ENCODE peak calls at places on chromosomes 16 and 17, in ten cellular contexts. One of them, this sample, is unnamed.

GRCh38 chr17:40460585-40460975 is 17.3 kb downstream of the IGFBP4 start:
- DNase-seq in WTC11: no peak
- DNase-seq in AG09319: no peak
- DNase-seq in right lobe of liver: no peak
- DNase-seq in stomach: no peak
- DNase-seq in Caco-2: no peak
- DNase-seq in IMR-90: no peak
- DNase-seq in glutamatergic neuron: no peak
- DNase-seq in thyroid gland: no peak
- DNase-seq in endothelial cell: no peak
- DNase-seq in this sample: no peak

GRCh38 chr17:32929588-32929987 is 1.6 kb downstream of the TMEM98 start:
- DNase-seq in AG09319: no peak
- DNase-seq in glutamatergic neuron: no peak
- DNase-seq in endothelial cell: no peak
- DNase-seq in IMR-90: no peak
- DNase-seq in right lobe of liver: no peak
- DNase-seq in thyroid gland: peak; percentile 20
- DNase-seq in WTC11: no peak
- DNase-seq in Caco-2: no peak
- DNase-seq in stomach: no peak
- DNase-seq in this sample: no peak

GRCh38 chr16:69863882-69864281 is 87.3 kb upstream of the CLEC18A start:
- DNase-seq in IMR-90: no peak
- DNase-seq in endothelial cell: no peak
- DNase-seq in glutamatergic neuron: no peak
- DNase-seq in thyroid gland: no peak
- DNase-seq in AG09319: no peak
- DNase-seq in Caco-2: no peak
- DNase-seq in right lobe of liver: no peak
- DNase-seq in stomach: no peak
- DNase-seq in WTC11: no peak
- DNase-seq in this sample: no peak

GRCh38 chr16:27515874-27516353 is 33.8 kb downstream of the GTF3C1 start:
- DNase-seq in endothelial cell: peak; percentile 55
- DNase-seq in thyroid gland: peak; percentile 37
- DNase-seq in WTC11: peak; percentile 62
- DNase-seq in stomach: peak; percentile 27
- DNase-seq in Caco-2: no peak
- DNase-seq in glutamatergic neuron: peak; percentile 65
- DNase-seq in IMR-90: no peak
- DNase-seq in AG09319: no peak
- DNase-seq in right lobe of liver: no peak
- DNase-seq in this sample: peak; percentile 35

GRCh38 chr17:37527249-37527851 is 37.7 kb downstream of the DUSP14 start:
- DNase-seq in endothelial cell: peak; percentile 24
- DNase-seq in right lobe of liver: no peak
- DNase-seq in thyroid gland: peak; percentile 16
- DNase-seq in glutamatergic neuron: no peak
- DNase-seq in IMR-90: peak; percentile 70
- DNase-seq in WTC11: no peak
- DNase-seq in AG09319: no peak
- DNase-seq in stomach: no peak
- DNase-seq in Caco-2: peak; percentile 52
- DNase-seq in this sample: peak; percentile 74

GRCh38 chr17:40468560-40468959 is 25.3 kb downstream of the IGFBP4 start:
- DNase-seq in Caco-2: no peak
- DNase-seq in glutamatergic neuron: no peak
- DNase-seq in right lobe of liver: no peak
- DNase-seq in endothelial cell: no peak
- DNase-seq in IMR-90: no peak
- DNase-seq in AG09319: no peak
- DNase-seq in thyroid gland: no peak
- DNase-seq in WTC11: no peak
- DNase-seq in stomach: no peak
- DNase-seq in this sample: no peak

GRCh38 chr16:12089492-12090161 is 113.1 kb downstream of the SNX29 start:
- DNase-seq in glutamatergic neuron: peak; percentile 28
- DNase-seq in WTC11: peak; percentile 53
- DNase-seq in endothelial cell: peak; percentile 27
- DNase-seq in IMR-90: peak; percentile 81
- DNase-seq in Caco-2: no peak
- DNase-seq in stomach: peak; percentile 67
- DNase-seq in AG09319: no peak
- DNase-seq in right lobe of liver: no peak
- DNase-seq in thyroid gland: peak; percentile 86
- DNase-seq in this sample: peak; percentile 60

GRCh38 chr16:20971420-20971819 is 70.8 kb downstream of the LYRM1 start:
- DNase-seq in stomach: no peak
- DNase-seq in Caco-2: no peak
- DNase-seq in right lobe of liver: no peak
- DNase-seq in AG09319: no peak
- DNase-seq in endothelial cell: no peak
- DNase-seq in IMR-90: no peak
- DNase-seq in thyroid gland: no peak
- DNase-seq in glutamatergic neuron: no peak
- DNase-seq in WTC11: no peak
- DNase-seq in this sample: no peak

GRCh38 chr17:73028311-73028755 is 64.2 kb downstream of the SLC39A11 start:
- DNase-seq in IMR-90: peak; percentile 72
- DNase-seq in AG09319: peak; percentile 74
- DNase-seq in glutamatergic neuron: no peak
- DNase-seq in thyroid gland: no peak
- DNase-seq in Caco-2: no peak
- DNase-seq in right lobe of liver: no peak
- DNase-seq in WTC11: no peak
- DNase-seq in endothelial cell: no peak
- DNase-seq in stomach: no peak
- DNase-seq in this sample: no peak

GRCh38 chr17:30005709-30006320 is 64.4 kb downstream of the EFCAB5 start:
- DNase-seq in IMR-90: peak; percentile 33
- DNase-seq in AG09319: no peak
- DNase-seq in thyroid gland: no peak
- DNase-seq in endothelial cell: no peak
- DNase-seq in right lobe of liver: no peak
- DNase-seq in Caco-2: peak; percentile 47
- DNase-seq in WTC11: no peak
- DNase-seq in glutamatergic neuron: no peak
- DNase-seq in stomach: no peak
- DNase-seq in this sample: no peak

GRCh38 chr16:2783581-2784375 is 3.6 kb downstream of the PRSS33 start:
- DNase-seq in AG09319: no peak
- DNase-seq in stomach: no peak
- DNase-seq in IMR-90: no peak
- DNase-seq in endothelial cell: no peak
- DNase-seq in right lobe of liver: no peak
- DNase-seq in Caco-2: no peak
- DNase-seq in thyroid gland: no peak
- DNase-seq in WTC11: peak; percentile 10
- DNase-seq in glutamatergic neuron: no peak
- DNase-seq in this sample: no peak

GRCh38 chr17:14334261-14334860 is 33.5 kb downstream of the HS3ST3B1 start:
- DNase-seq in WTC11: no peak
- DNase-seq in Caco-2: no peak
- DNase-seq in AG09319: no peak
- DNase-seq in IMR-90: no peak
- DNase-seq in endothelial cell: no peak
- DNase-seq in right lobe of liver: no peak
- DNase-seq in stomach: no peak
- DNase-seq in glutamatergic neuron: no peak
- DNase-seq in thyroid gland: no peak
- DNase-seq in this sample: no peak

GRCh38 chr17:14332331-14332730 is 31.4 kb downstream of the HS3ST3B1 start:
- DNase-seq in endothelial cell: no peak
- DNase-seq in thyroid gland: no peak
- DNase-seq in AG09319: no peak
- DNase-seq in IMR-90: no peak
- DNase-seq in glutamatergic neuron: no peak
- DNase-seq in right lobe of liver: no peak
- DNase-seq in Caco-2: no peak
- DNase-seq in WTC11: peak; percentile 41
- DNase-seq in stomach: no peak
- DNase-seq in this sample: no peak

GRCh38 chr17:14331982-14332298 is 31.1 kb downstream of the HS3ST3B1 start:
- DNase-seq in endothelial cell: no peak
- DNase-seq in right lobe of liver: no peak
- DNase-seq in thyroid gland: no peak
- DNase-seq in glutamatergic neuron: no peak
- DNase-seq in Caco-2: no peak
- DNase-seq in stomach: no peak
- DNase-seq in AG09319: no peak
- DNase-seq in WTC11: no peak
- DNase-seq in IMR-90: no peak
- DNase-seq in this sample: no peak

GRCh38 chr17:14334919-14335318 is 34.0 kb downstream of the HS3ST3B1 start:
- DNase-seq in AG09319: no peak
- DNase-seq in WTC11: no peak
- DNase-seq in Caco-2: no peak
- DNase-seq in stomach: no peak
- DNase-seq in thyroid gland: no peak
- DNase-seq in right lobe of liver: no peak
- DNase-seq in IMR-90: no peak
- DNase-seq in glutamatergic neuron: no peak
- DNase-seq in endothelial cell: no peak
- DNase-seq in this sample: no peak

GRCh38 chr17:14333506-14333905 is 32.6 kb downstream of the HS3ST3B1 start:
- DNase-seq in WTC11: no peak
- DNase-seq in stomach: no peak
- DNase-seq in endothelial cell: no peak
- DNase-seq in glutamatergic neuron: no peak
- DNase-seq in right lobe of liver: no peak
- DNase-seq in thyroid gland: no peak
- DNase-seq in IMR-90: no peak
- DNase-seq in AG09319: no peak
- DNase-seq in Caco-2: no peak
- DNase-seq in this sample: no peak
- TF ChIP-seq CTCF in WTC11: no peak
- TF ChIP-seq CTCF in stomach: no peak
- TF ChIP-seq CTCF in endothelial cell: no peak
- TF ChIP-seq CTCF in glutamatergic neuron: no peak
- TF ChIP-seq CTCF in right lobe of liver: no peak
- TF ChIP-seq CTCF in thyroid gland: no peak
- TF ChIP-seq CTCF in IMR-90: no peak
- TF ChIP-seq CTCF in AG09319: no peak
- TF ChIP-seq CTCF in Caco-2: no peak
- TF ChIP-seq CTCF in this sample: no peak

DNA sequence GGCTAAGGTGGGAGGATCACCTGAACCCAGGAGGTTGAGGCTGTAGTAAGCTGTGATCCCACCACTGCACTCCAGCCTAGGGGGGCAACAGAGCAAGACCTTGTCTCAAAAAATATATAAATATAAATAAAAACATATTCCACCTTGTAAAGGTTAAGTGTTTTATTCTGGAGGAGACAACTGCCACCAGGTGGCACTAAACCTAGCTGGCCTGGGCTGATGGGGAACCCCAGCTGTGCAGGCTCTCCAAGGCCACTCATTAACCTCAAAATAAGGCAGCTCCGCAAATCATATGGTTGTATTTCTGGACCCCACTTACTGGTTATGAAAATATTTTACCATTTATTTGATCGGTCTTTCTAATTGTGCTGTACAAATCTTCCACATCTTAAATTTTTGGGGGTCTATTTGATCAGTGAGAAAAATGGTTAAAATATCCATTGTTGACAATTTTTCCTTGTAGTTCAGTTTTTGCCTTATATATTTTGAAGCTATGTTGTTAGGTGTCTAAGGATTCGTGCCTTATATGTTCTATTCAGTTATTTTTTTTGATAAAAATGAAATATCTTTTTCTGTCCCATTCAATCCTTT is 8.5 kb upstream of the ICAM2 start:
- DNase-seq in stomach: peak; percentile 77
- DNase-seq in WTC11: peak; percentile 72
- DNase-seq in IMR-90: peak; percentile 67
- DNase-seq in AG09319: peak; percentile 41
- DNase-seq in thyroid gland: peak; percentile 70
- DNase-seq in glutamatergic neuron: peak; percentile 69
- DNase-seq in endothelial cell: peak; percentile 69
- DNase-seq in right lobe of liver: peak; percentile 53
- DNase-seq in Caco-2: peak; percentile 59
- DNase-seq in this sample: peak; percentile 71
- TF ChIP-seq CTCF in stomach: no peak
- TF ChIP-seq CTCF in WTC11: peak; percentile 53
- TF ChIP-seq CTCF in IMR-90: peak; percentile 72
- TF ChIP-seq CTCF in AG09319: peak; percentile 73
- TF ChIP-seq CTCF in thyroid gland: peak; percentile 48
- TF ChIP-seq CTCF in glutamatergic neuron: peak; percentile 76
- TF ChIP-seq CTCF in endothelial cell: peak; percentile 79
- TF ChIP-seq CTCF in right lobe of liver: peak; percentile 82
- TF ChIP-seq CTCF in Caco-2: peak; percentile 87
- TF ChIP-seq CTCF in this sample: peak; percentile 51

DNA sequence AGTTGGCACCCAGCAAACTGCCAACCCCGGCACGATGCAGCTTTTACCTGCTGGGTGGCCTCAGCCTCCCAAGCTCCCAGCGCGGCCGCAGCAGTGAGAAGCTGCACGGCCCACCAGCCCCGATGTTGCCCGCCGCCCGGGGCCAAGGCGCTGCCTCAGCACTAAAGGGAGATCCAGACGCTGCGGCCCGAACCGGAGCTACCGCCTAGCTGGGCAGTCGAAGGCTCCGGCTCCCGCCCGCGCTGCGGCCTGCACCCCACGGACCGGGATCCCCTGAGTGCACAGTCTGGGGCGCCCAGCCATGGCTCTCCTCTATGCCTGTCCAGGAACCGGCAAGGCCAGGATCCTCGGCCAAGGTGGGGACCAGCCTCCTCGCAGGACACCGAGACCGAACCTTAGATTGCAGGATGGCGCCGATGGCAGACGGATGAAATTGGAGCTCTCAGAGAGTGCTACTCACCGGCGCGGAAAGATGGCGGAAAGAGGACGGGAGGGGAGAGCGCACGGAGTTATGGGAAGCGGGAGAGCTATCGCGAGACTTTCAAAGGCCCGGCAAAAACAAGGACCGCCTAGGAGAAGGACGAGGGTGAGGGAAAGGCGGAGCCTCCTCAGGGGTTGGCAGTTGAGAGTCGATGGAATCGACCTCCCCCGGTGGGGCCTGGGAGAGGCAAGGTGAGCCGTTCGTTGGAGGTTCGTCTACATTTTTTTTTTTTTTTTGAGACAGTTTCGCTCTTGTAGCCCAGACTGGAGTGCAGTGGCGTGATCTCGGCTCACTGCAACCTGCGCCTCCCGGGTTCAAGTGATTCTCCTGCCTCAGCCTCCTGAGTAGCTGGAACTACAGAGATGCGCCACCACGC is at the start of gene RPS15A:
- DNase-seq in AG09319: peak; percentile 95
- DNase-seq in right lobe of liver: peak; percentile 91
- DNase-seq in IMR-90: peak; percentile 98
- DNase-seq in Caco-2: peak; percentile 98
- DNase-seq in stomach: peak; percentile 94
- DNase-seq in thyroid gland: peak; percentile 96
- DNase-seq in WTC11: peak; percentile 95
- DNase-seq in glutamatergic neuron: peak; percentile 90
- DNase-seq in endothelial cell: peak; percentile 83
- DNase-seq in this sample: peak; percentile 97
- TF ChIP-seq CTCF in AG09319: no peak
- TF ChIP-seq CTCF in right lobe of liver: no peak
- TF ChIP-seq CTCF in IMR-90: no peak
- TF ChIP-seq CTCF in Caco-2: no peak
- TF ChIP-seq CTCF in stomach: no peak
- TF ChIP-seq CTCF in thyroid gland: no peak
- TF ChIP-seq CTCF in WTC11: no peak
- TF ChIP-seq CTCF in glutamatergic neuron: no peak
- TF ChIP-seq CTCF in endothelial cell: no peak
- TF ChIP-seq CTCF in this sample: no peak

GRCh38 chr17:3892095-3892998 is 506 bp downstream of the CAMKK1 start:
- DNase-seq in IMR-90: peak; percentile 66
- DNase-seq in right lobe of liver: peak; percentile 80
- DNase-seq in WTC11: peak; percentile 64
- DNase-seq in thyroid gland: peak; percentile 90
- DNase-seq in endothelial cell: peak; percentile 58
- DNase-seq in AG09319: no peak
- DNase-seq in glutamatergic neuron: peak; percentile 78
- DNase-seq in Caco-2: peak; percentile 40
- DNase-seq in stomach: peak; percentile 65
- DNase-seq in this sample: peak; percentile 28
- TF ChIP-seq CTCF in IMR-90: no peak
- TF ChIP-seq CTCF in right lobe of liver: no peak
- TF ChIP-seq CTCF in WTC11: no peak
- TF ChIP-seq CTCF in thyroid gland: no peak
- TF ChIP-seq CTCF in endothelial cell: no peak
- TF ChIP-seq CTCF in AG09319: no peak
- TF ChIP-seq CTCF in glutamatergic neuron: no peak
- TF ChIP-seq CTCF in Caco-2: no peak
- TF ChIP-seq CTCF in stomach: no peak
- TF ChIP-seq CTCF in this sample: no peak